ENCODE peak calls at places on chromosomes 12 and 14, in five cellular contexts. One of them, this sample, is unnamed.

GRCh38 chr12:25957898-25958253 is 606 bp upstream of the RASSF8 start:
- DNase-seq in activated T-cell treated with anti-CD3 and anti-CD28 coated beads for 1 hour: no peak
- DNase-seq in activated gamma-delta T cell treated with Interleukin-2 at 50 U/mL for 16 hours: no peak
- DNase-seq in HFF-Myc: peak
- DNase-seq in stimulated activated CD4-positive, alpha-beta T cell treated with anti-CD3 and anti-CD28 coated beads, TNF-alpha, amount 100 ng/mL, for 48 hours: no peak
- DNase-seq in this sample: peak

GRCh38 chr12:24996820-24997219 is 47.9 kb upstream of the BCAT1 start:
- DNase-seq in activated T-cell treated with anti-CD3 and anti-CD28 coated beads for 1 hour: no peak
- DNase-seq in activated gamma-delta T cell treated with Interleukin-2 at 50 U/mL for 16 hours: no peak
- DNase-seq in HFF-Myc: no peak
- DNase-seq in stimulated activated CD4-positive, alpha-beta T cell treated with anti-CD3 and anti-CD28 coated beads, TNF-alpha, amount 100 ng/mL, for 48 hours: no peak
- DNase-seq in this sample: no peak

GRCh38 chr12:26689281-26689841 is 143.6 kb downstream of the ITPR2 start:
- DNase-seq in activated T-cell treated with anti-CD3 and anti-CD28 coated beads for 1 hour: no peak
- DNase-seq in activated gamma-delta T cell treated with Interleukin-2 at 50 U/mL for 16 hours: no peak
- DNase-seq in HFF-Myc: no peak
- DNase-seq in stimulated activated CD4-positive, alpha-beta T cell treated with anti-CD3 and anti-CD28 coated beads, TNF-alpha, amount 100 ng/mL, for 48 hours: no peak
- DNase-seq in this sample: no peak

GRCh38 chr14:67077914-67078313 is 111.3 kb upstream of the GARIN2 start:
- DNase-seq in activated T-cell treated with anti-CD3 and anti-CD28 coated beads for 1 hour: no peak
- DNase-seq in activated gamma-delta T cell treated with Interleukin-2 at 50 U/mL for 16 hours: no peak
- DNase-seq in HFF-Myc: no peak
- DNase-seq in stimulated activated CD4-positive, alpha-beta T cell treated with anti-CD3 and anti-CD28 coated beads, TNF-alpha, amount 100 ng/mL, for 48 hours: no peak
- DNase-seq in this sample: no peak

GRCh38 chr14:100283984-100284881 is 22.0 kb downstream of the SLC25A29 start:
- DNase-seq in activated T-cell treated with anti-CD3 and anti-CD28 coated beads for 1 hour: no peak
- DNase-seq in activated gamma-delta T cell treated with Interleukin-2 at 50 U/mL for 16 hours: no peak
- DNase-seq in HFF-Myc: no peak
- DNase-seq in stimulated activated CD4-positive, alpha-beta T cell treated with anti-CD3 and anti-CD28 coated beads, TNF-alpha, amount 100 ng/mL, for 48 hours: no peak
- DNase-seq in this sample: no peak

GRCh38 chr12:59929091-59929490 is 333.3 kb downstream of the SLC16A7 start:
- DNase-seq in activated T-cell treated with anti-CD3 and anti-CD28 coated beads for 1 hour: no peak
- DNase-seq in activated gamma-delta T cell treated with Interleukin-2 at 50 U/mL for 16 hours: no peak
- DNase-seq in HFF-Myc: no peak
- DNase-seq in stimulated activated CD4-positive, alpha-beta T cell treated with anti-CD3 and anti-CD28 coated beads, TNF-alpha, amount 100 ng/mL, for 48 hours: no peak
- DNase-seq in this sample: no peak

GRCh38 chr14:20904393-20905029 is 13.3 kb downstream of the RNASE3 start:
- DNase-seq in activated T-cell treated with anti-CD3 and anti-CD28 coated beads for 1 hour: no peak
- DNase-seq in activated gamma-delta T cell treated with Interleukin-2 at 50 U/mL for 16 hours: no peak
- DNase-seq in HFF-Myc: no peak
- DNase-seq in stimulated activated CD4-positive, alpha-beta T cell treated with anti-CD3 and anti-CD28 coated beads, TNF-alpha, amount 100 ng/mL, for 48 hours: no peak
- DNase-seq in this sample: no peak

GRCh38 chr14:67420102-67420739 is 8.3 kb upstream of the PLEK2 start:
- DNase-seq in activated T-cell treated with anti-CD3 and anti-CD28 coated beads for 1 hour: no peak
- DNase-seq in activated gamma-delta T cell treated with Interleukin-2 at 50 U/mL for 16 hours: peak
- DNase-seq in HFF-Myc: no peak
- DNase-seq in stimulated activated CD4-positive, alpha-beta T cell treated with anti-CD3 and anti-CD28 coated beads, TNF-alpha, amount 100 ng/mL, for 48 hours: peak
- DNase-seq in this sample: no peak

GRCh38 chr14:61511558-61511924 is 183.8 kb upstream of the HIF1A start:
- DNase-seq in activated T-cell treated with anti-CD3 and anti-CD28 coated beads for 1 hour: no peak
- DNase-seq in activated gamma-delta T cell treated with Interleukin-2 at 50 U/mL for 16 hours: no peak
- DNase-seq in HFF-Myc: no peak
- DNase-seq in stimulated activated CD4-positive, alpha-beta T cell treated with anti-CD3 and anti-CD28 coated beads, TNF-alpha, amount 100 ng/mL, for 48 hours: peak
- DNase-seq in this sample: no peak

GRCh38 chr12:88111074-88111652 is 30.7 kb downstream of the CEP290 start:
- DNase-seq in activated T-cell treated with anti-CD3 and anti-CD28 coated beads for 1 hour: no peak
- DNase-seq in activated gamma-delta T cell treated with Interleukin-2 at 50 U/mL for 16 hours: no peak
- DNase-seq in HFF-Myc: peak
- DNase-seq in stimulated activated CD4-positive, alpha-beta T cell treated with anti-CD3 and anti-CD28 coated beads, TNF-alpha, amount 100 ng/mL, for 48 hours: no peak
- DNase-seq in this sample: no peak

GRCh38 chr12:62260733-62261683 is 804 bp downstream of the USP15 start:
- DNase-seq in activated T-cell treated with anti-CD3 and anti-CD28 coated beads for 1 hour: peak
- DNase-seq in activated gamma-delta T cell treated with Interleukin-2 at 50 U/mL for 16 hours: peak
- DNase-seq in HFF-Myc: no peak
- DNase-seq in stimulated activated CD4-positive, alpha-beta T cell treated with anti-CD3 and anti-CD28 coated beads, TNF-alpha, amount 100 ng/mL, for 48 hours: peak
- DNase-seq in this sample: peak

GRCh38 chr12:107064687-107065086 is 28.7 kb downstream of the CRY1 start:
- DNase-seq in activated T-cell treated with anti-CD3 and anti-CD28 coated beads for 1 hour: no peak
- DNase-seq in activated gamma-delta T cell treated with Interleukin-2 at 50 U/mL for 16 hours: no peak
- DNase-seq in HFF-Myc: no peak
- DNase-seq in stimulated activated CD4-positive, alpha-beta T cell treated with anti-CD3 and anti-CD28 coated beads, TNF-alpha, amount 100 ng/mL, for 48 hours: no peak
- DNase-seq in this sample: no peak

GRCh38 chr14:99574099-99574880 is 29.7 kb downstream of the CCDC85C start:
- DNase-seq in activated T-cell treated with anti-CD3 and anti-CD28 coated beads for 1 hour: no peak
- DNase-seq in activated gamma-delta T cell treated with Interleukin-2 at 50 U/mL for 16 hours: no peak
- DNase-seq in HFF-Myc: no peak
- DNase-seq in stimulated activated CD4-positive, alpha-beta T cell treated with anti-CD3 and anti-CD28 coated beads, TNF-alpha, amount 100 ng/mL, for 48 hours: no peak
- DNase-seq in this sample: peak

GRCh38 chr12:121828306-121828705 is 24.5 kb downstream of the SETD1B start:
- DNase-seq in activated T-cell treated with anti-CD3 and anti-CD28 coated beads for 1 hour: no peak
- DNase-seq in activated gamma-delta T cell treated with Interleukin-2 at 50 U/mL for 16 hours: no peak
- DNase-seq in HFF-Myc: no peak
- DNase-seq in stimulated activated CD4-positive, alpha-beta T cell treated with anti-CD3 and anti-CD28 coated beads, TNF-alpha, amount 100 ng/mL, for 48 hours: no peak
- DNase-seq in this sample: no peak

GRCh38 chr12:121980211-121980891 is 41.3 kb upstream of the BCL7A start:
- DNase-seq in activated T-cell treated with anti-CD3 and anti-CD28 coated beads for 1 hour: no peak
- DNase-seq in activated gamma-delta T cell treated with Interleukin-2 at 50 U/mL for 16 hours: no peak
- DNase-seq in HFF-Myc: no peak
- DNase-seq in stimulated activated CD4-positive, alpha-beta T cell treated with anti-CD3 and anti-CD28 coated beads, TNF-alpha, amount 100 ng/mL, for 48 hours: no peak
- DNase-seq in this sample: peak

GRCh38 chr14:68563256-68564131 is 229.4 kb downstream of the ZFP36L1 start:
- DNase-seq in activated T-cell treated with anti-CD3 and anti-CD28 coated beads for 1 hour: no peak
- DNase-seq in activated gamma-delta T cell treated with Interleukin-2 at 50 U/mL for 16 hours: no peak
- DNase-seq in HFF-Myc: no peak
- DNase-seq in stimulated activated CD4-positive, alpha-beta T cell treated with anti-CD3 and anti-CD28 coated beads, TNF-alpha, amount 100 ng/mL, for 48 hours: no peak
- DNase-seq in this sample: no peak

GRCh38 chr12:41174602-41175001 is 13.5 kb upstream of the PDZRN4 start:
- DNase-seq in activated T-cell treated with anti-CD3 and anti-CD28 coated beads for 1 hour: no peak
- DNase-seq in activated gamma-delta T cell treated with Interleukin-2 at 50 U/mL for 16 hours: no peak
- DNase-seq in HFF-Myc: no peak
- DNase-seq in stimulated activated CD4-positive, alpha-beta T cell treated with anti-CD3 and anti-CD28 coated beads, TNF-alpha, amount 100 ng/mL, for 48 hours: no peak
- DNase-seq in this sample: no peak

GRCh38 chr14:80978403-80978802 is 23.0 kb downstream of the TSHR start:
- DNase-seq in activated T-cell treated with anti-CD3 and anti-CD28 coated beads for 1 hour: no peak
- DNase-seq in activated gamma-delta T cell treated with Interleukin-2 at 50 U/mL for 16 hours: no peak
- DNase-seq in HFF-Myc: no peak
- DNase-seq in stimulated activated CD4-positive, alpha-beta T cell treated with anti-CD3 and anti-CD28 coated beads, TNF-alpha, amount 100 ng/mL, for 48 hours: no peak
- DNase-seq in this sample: no peak

GRCh38 chr14:36844443-36844842 is 182.8 kb downstream of the PAX9 start:
- DNase-seq in activated T-cell treated with anti-CD3 and anti-CD28 coated beads for 1 hour: no peak
- DNase-seq in activated gamma-delta T cell treated with Interleukin-2 at 50 U/mL for 16 hours: no peak
- DNase-seq in HFF-Myc: no peak
- DNase-seq in stimulated activated CD4-positive, alpha-beta T cell treated with anti-CD3 and anti-CD28 coated beads, TNF-alpha, amount 100 ng/mL, for 48 hours: no peak
- DNase-seq in this sample: no peak

GRCh38 chr12:117053597-117054201 is 45.5 kb downstream of the TESC start:
- DNase-seq in activated T-cell treated with anti-CD3 and anti-CD28 coated beads for 1 hour: no peak
- DNase-seq in activated gamma-delta T cell treated with Interleukin-2 at 50 U/mL for 16 hours: no peak
- DNase-seq in HFF-Myc: no peak
- DNase-seq in stimulated activated CD4-positive, alpha-beta T cell treated with anti-CD3 and anti-CD28 coated beads, TNF-alpha, amount 100 ng/mL, for 48 hours: no peak
- DNase-seq in this sample: no peak

GRCh38 chr14:75067212-75067611 is 2.2 kb upstream of the ZC2HC1C start:
- DNase-seq in activated T-cell treated with anti-CD3 and anti-CD28 coated beads for 1 hour: no peak
- DNase-seq in activated gamma-delta T cell treated with Interleukin-2 at 50 U/mL for 16 hours: no peak
- DNase-seq in HFF-Myc: no peak
- DNase-seq in stimulated activated CD4-positive, alpha-beta T cell treated with anti-CD3 and anti-CD28 coated beads, TNF-alpha, amount 100 ng/mL, for 48 hours: no peak
- DNase-seq in this sample: no peak

GRCh38 chr14:95993768-95994592 is 45.2 kb upstream of the C14orf132 start:
- DNase-seq in activated T-cell treated with anti-CD3 and anti-CD28 coated beads for 1 hour: peak
- DNase-seq in activated gamma-delta T cell treated with Interleukin-2 at 50 U/mL for 16 hours: no peak
- DNase-seq in HFF-Myc: peak
- DNase-seq in stimulated activated CD4-positive, alpha-beta T cell treated with anti-CD3 and anti-CD28 coated beads, TNF-alpha, amount 100 ng/mL, for 48 hours: peak
- DNase-seq in this sample: peak

GRCh38 chr12:68899251-68899771 is 33.7 kb downstream of the CPM start:
- DNase-seq in activated T-cell treated with anti-CD3 and anti-CD28 coated beads for 1 hour: no peak
- DNase-seq in activated gamma-delta T cell treated with Interleukin-2 at 50 U/mL for 16 hours: no peak
- DNase-seq in HFF-Myc: peak
- DNase-seq in stimulated activated CD4-positive, alpha-beta T cell treated with anti-CD3 and anti-CD28 coated beads, TNF-alpha, amount 100 ng/mL, for 48 hours: no peak
- DNase-seq in this sample: peak

GRCh38 chr12:105418232-105418631 is 87.7 kb downstream of the C12orf75 start:
- DNase-seq in activated T-cell treated with anti-CD3 and anti-CD28 coated beads for 1 hour: no peak
- DNase-seq in activated gamma-delta T cell treated with Interleukin-2 at 50 U/mL for 16 hours: no peak
- DNase-seq in HFF-Myc: peak
- DNase-seq in stimulated activated CD4-positive, alpha-beta T cell treated with anti-CD3 and anti-CD28 coated beads, TNF-alpha, amount 100 ng/mL, for 48 hours: no peak
- DNase-seq in this sample: peak

GRCh38 chr12:132771126-132771838 is 9.7 kb upstream of the ANKLE2 start:
- DNase-seq in activated T-cell treated with anti-CD3 and anti-CD28 coated beads for 1 hour: peak
- DNase-seq in activated gamma-delta T cell treated with Interleukin-2 at 50 U/mL for 16 hours: peak
- DNase-seq in HFF-Myc: peak
- DNase-seq in stimulated activated CD4-positive, alpha-beta T cell treated with anti-CD3 and anti-CD28 coated beads, TNF-alpha, amount 100 ng/mL, for 48 hours: no peak
- DNase-seq in this sample: no peak

GRCh38 chr14:94675036-94675435 is 62.8 kb downstream of the SERPINA3 start:
- DNase-seq in activated T-cell treated with anti-CD3 and anti-CD28 coated beads for 1 hour: no peak
- DNase-seq in activated gamma-delta T cell treated with Interleukin-2 at 50 U/mL for 16 hours: no peak
- DNase-seq in HFF-Myc: no peak
- DNase-seq in stimulated activated CD4-positive, alpha-beta T cell treated with anti-CD3 and anti-CD28 coated beads, TNF-alpha, amount 100 ng/mL, for 48 hours: no peak
- DNase-seq in this sample: no peak

GRCh38 chr12:132352896-132353800 is 23.8 kb upstream of the GALNT9 start:
- DNase-seq in activated T-cell treated with anti-CD3 and anti-CD28 coated beads for 1 hour: no peak
- DNase-seq in activated gamma-delta T cell treated with Interleukin-2 at 50 U/mL for 16 hours: no peak
- DNase-seq in HFF-Myc: no peak
- DNase-seq in stimulated activated CD4-positive, alpha-beta T cell treated with anti-CD3 and anti-CD28 coated beads, TNF-alpha, amount 100 ng/mL, for 48 hours: no peak
- DNase-seq in this sample: no peak

GRCh38 chr12:47082963-47083621 is 3.3 kb upstream of the AMIGO2 start:
- DNase-seq in activated T-cell treated with anti-CD3 and anti-CD28 coated beads for 1 hour: no peak
- DNase-seq in activated gamma-delta T cell treated with Interleukin-2 at 50 U/mL for 16 hours: no peak
- DNase-seq in HFF-Myc: peak
- DNase-seq in stimulated activated CD4-positive, alpha-beta T cell treated with anti-CD3 and anti-CD28 coated beads, TNF-alpha, amount 100 ng/mL, for 48 hours: no peak
- DNase-seq in this sample: peak

GRCh38 chr14:103127356-103127755 is 4.1 kb downstream of the TNFAIP2 start:
- DNase-seq in activated T-cell treated with anti-CD3 and anti-CD28 coated beads for 1 hour: no peak
- DNase-seq in activated gamma-delta T cell treated with Interleukin-2 at 50 U/mL for 16 hours: no peak
- DNase-seq in HFF-Myc: no peak
- DNase-seq in stimulated activated CD4-positive, alpha-beta T cell treated with anti-CD3 and anti-CD28 coated beads, TNF-alpha, amount 100 ng/mL, for 48 hours: no peak
- DNase-seq in this sample: no peak

GRCh38 chr14:54730156-54730961 is 163.4 kb downstream of the SAMD4A start:
- DNase-seq in activated T-cell treated with anti-CD3 and anti-CD28 coated beads for 1 hour: no peak
- DNase-seq in activated gamma-delta T cell treated with Interleukin-2 at 50 U/mL for 16 hours: no peak
- DNase-seq in HFF-Myc: peak
- DNase-seq in stimulated activated CD4-positive, alpha-beta T cell treated with anti-CD3 and anti-CD28 coated beads, TNF-alpha, amount 100 ng/mL, for 48 hours: peak
- DNase-seq in this sample: peak

GRCh38 chr14:75715926-75716780 is 55.1 kb downstream of the TTLL5 start:
- DNase-seq in activated T-cell treated with anti-CD3 and anti-CD28 coated beads for 1 hour: no peak
- DNase-seq in activated gamma-delta T cell treated with Interleukin-2 at 50 U/mL for 16 hours: no peak
- DNase-seq in HFF-Myc: no peak
- DNase-seq in stimulated activated CD4-positive, alpha-beta T cell treated with anti-CD3 and anti-CD28 coated beads, TNF-alpha, amount 100 ng/mL, for 48 hours: no peak
- DNase-seq in this sample: no peak

GRCh38 chr12:115421350-115421749 is 737.4 kb upstream of the TBX3 start:
- DNase-seq in activated T-cell treated with anti-CD3 and anti-CD28 coated beads for 1 hour: no peak
- DNase-seq in activated gamma-delta T cell treated with Interleukin-2 at 50 U/mL for 16 hours: no peak
- DNase-seq in HFF-Myc: no peak
- DNase-seq in stimulated activated CD4-positive, alpha-beta T cell treated with anti-CD3 and anti-CD28 coated beads, TNF-alpha, amount 100 ng/mL, for 48 hours: no peak
- DNase-seq in this sample: no peak

GRCh38 chr14:67416085-67416484 is 4.1 kb upstream of the PLEK2 start:
- DNase-seq in activated T-cell treated with anti-CD3 and anti-CD28 coated beads for 1 hour: no peak
- DNase-seq in activated gamma-delta T cell treated with Interleukin-2 at 50 U/mL for 16 hours: no peak
- DNase-seq in HFF-Myc: no peak
- DNase-seq in stimulated activated CD4-positive, alpha-beta T cell treated with anti-CD3 and anti-CD28 coated beads, TNF-alpha, amount 100 ng/mL, for 48 hours: no peak
- DNase-seq in this sample: no peak

GRCh38 chr14:66650491-66650911 is 142.6 kb downstream of the GPHN start:
- DNase-seq in activated T-cell treated with anti-CD3 and anti-CD28 coated beads for 1 hour: no peak
- DNase-seq in activated gamma-delta T cell treated with Interleukin-2 at 50 U/mL for 16 hours: no peak
- DNase-seq in HFF-Myc: no peak
- DNase-seq in stimulated activated CD4-positive, alpha-beta T cell treated with anti-CD3 and anti-CD28 coated beads, TNF-alpha, amount 100 ng/mL, for 48 hours: no peak
- DNase-seq in this sample: no peak

GRCh38 chr14:28406181-28406580 is 360.4 kb upstream of the FOXG1 start:
- DNase-seq in activated T-cell treated with anti-CD3 and anti-CD28 coated beads for 1 hour: no peak
- DNase-seq in activated gamma-delta T cell treated with Interleukin-2 at 50 U/mL for 16 hours: no peak
- DNase-seq in HFF-Myc: no peak
- DNase-seq in stimulated activated CD4-positive, alpha-beta T cell treated with anti-CD3 and anti-CD28 coated beads, TNF-alpha, amount 100 ng/mL, for 48 hours: no peak
- DNase-seq in this sample: no peak

This sample was measured in brain microvascular endothelial cell.